ENCODE peak calls at places on chromosomes 12 and 14, in nine cellular contexts. One of them, this sample, is unnamed.

GRCh38 chr12:87317302-87317701 is 711.9 kb downstream of the C12orf50 start:
- DNase-seq in epithelial cell of proximal tubule: no peak
- DNase-seq in CD4-positive, alpha-beta memory T cell: no peak
- DNase-seq in brain microvascular endothelial cell: peak
- DNase-seq in GM23338: no peak
- DNase-seq in astrocyte of the cerebellum: no peak
- DNase-seq in A673: no peak
- DNase-seq in transverse colon: no peak
- DNase-seq in left ventricle myocardium inferior: no peak
- DNase-seq in this sample: no peak

GRCh38 chr12:119704065-119704747 is 36.3 kb downstream of the PRKAB1 start:
- DNase-seq in epithelial cell of proximal tubule: no peak
- DNase-seq in CD4-positive, alpha-beta memory T cell: no peak
- DNase-seq in brain microvascular endothelial cell: peak
- DNase-seq in GM23338: no peak
- DNase-seq in astrocyte of the cerebellum: no peak
- DNase-seq in A673: no peak
- DNase-seq in transverse colon: no peak
- DNase-seq in left ventricle myocardium inferior: peak
- DNase-seq in this sample: peak

GRCh38 chr14:68979722-68980552 is 835 bp upstream of the ACTN1 start:
- DNase-seq in epithelial cell of proximal tubule: no peak
- DNase-seq in CD4-positive, alpha-beta memory T cell: no peak
- DNase-seq in brain microvascular endothelial cell: no peak
- DNase-seq in GM23338: peak
- DNase-seq in astrocyte of the cerebellum: no peak
- DNase-seq in A673: peak
- DNase-seq in transverse colon: peak
- DNase-seq in left ventricle myocardium inferior: peak
- DNase-seq in this sample: no peak

GRCh38 chr12:132596016-132596415 is 14.4 kb downstream of the LRCOL1 start:
- DNase-seq in epithelial cell of proximal tubule: no peak
- DNase-seq in CD4-positive, alpha-beta memory T cell: no peak
- DNase-seq in brain microvascular endothelial cell: peak
- DNase-seq in GM23338: no peak
- DNase-seq in astrocyte of the cerebellum: no peak
- DNase-seq in A673: no peak
- DNase-seq in transverse colon: no peak
- DNase-seq in left ventricle myocardium inferior: no peak
- DNase-seq in this sample: peak

GRCh38 chr12:74431821-74432220 is 105.8 kb upstream of the ATXN7L3B start:
- DNase-seq in epithelial cell of proximal tubule: no peak
- DNase-seq in CD4-positive, alpha-beta memory T cell: no peak
- DNase-seq in brain microvascular endothelial cell: no peak
- DNase-seq in GM23338: no peak
- DNase-seq in astrocyte of the cerebellum: no peak
- DNase-seq in A673: no peak
- DNase-seq in transverse colon: no peak
- DNase-seq in left ventricle myocardium inferior: no peak
- DNase-seq in this sample: no peak

GRCh38 chr14:100617715-100618693 is 30.8 kb upstream of the BEGAIN start:
- DNase-seq in epithelial cell of proximal tubule: no peak
- DNase-seq in CD4-positive, alpha-beta memory T cell: no peak
- DNase-seq in brain microvascular endothelial cell: no peak
- DNase-seq in GM23338: no peak
- DNase-seq in astrocyte of the cerebellum: no peak
- DNase-seq in A673: no peak
- DNase-seq in transverse colon: peak
- DNase-seq in left ventricle myocardium inferior: peak
- DNase-seq in this sample: no peak

GRCh38 chr14:60094306-60094897 is 2.7 kb downstream of the PCNX4 start:
- DNase-seq in epithelial cell of proximal tubule: no peak
- DNase-seq in CD4-positive, alpha-beta memory T cell: no peak
- DNase-seq in brain microvascular endothelial cell: peak
- DNase-seq in GM23338: peak
- DNase-seq in astrocyte of the cerebellum: no peak
- DNase-seq in A673: no peak
- DNase-seq in transverse colon: no peak
- DNase-seq in left ventricle myocardium inferior: no peak
- DNase-seq in this sample: no peak

GRCh38 chr12:65879878-65880277 is 55.6 kb downstream of the HMGA2 start:
- DNase-seq in epithelial cell of proximal tubule: no peak
- DNase-seq in CD4-positive, alpha-beta memory T cell: no peak
- DNase-seq in brain microvascular endothelial cell: peak
- DNase-seq in GM23338: no peak
- DNase-seq in astrocyte of the cerebellum: peak
- DNase-seq in A673: no peak
- DNase-seq in transverse colon: no peak
- DNase-seq in left ventricle myocardium inferior: no peak
- DNase-seq in this sample: peak

GRCh38 chr12:76765598-76765997 is 1.7 kb downstream of the ZDHHC17 start:
- DNase-seq in epithelial cell of proximal tubule: no peak
- DNase-seq in CD4-positive, alpha-beta memory T cell: no peak
- DNase-seq in brain microvascular endothelial cell: no peak
- DNase-seq in GM23338: no peak
- DNase-seq in astrocyte of the cerebellum: no peak
- DNase-seq in A673: no peak
- DNase-seq in transverse colon: no peak
- DNase-seq in left ventricle myocardium inferior: no peak
- DNase-seq in this sample: no peak

GRCh38 chr12:76766161-76766560 is 2.2 kb downstream of the ZDHHC17 start:
- DNase-seq in epithelial cell of proximal tubule: no peak
- DNase-seq in CD4-positive, alpha-beta memory T cell: no peak
- DNase-seq in brain microvascular endothelial cell: no peak
- DNase-seq in GM23338: no peak
- DNase-seq in astrocyte of the cerebellum: no peak
- DNase-seq in A673: no peak
- DNase-seq in transverse colon: no peak
- DNase-seq in left ventricle myocardium inferior: no peak
- DNase-seq in this sample: no peak

GRCh38 chr12:76763746-76764675 is at the start of gene ZDHHC17:
- DNase-seq in epithelial cell of proximal tubule: no peak
- DNase-seq in CD4-positive, alpha-beta memory T cell: peak
- DNase-seq in brain microvascular endothelial cell: peak
- DNase-seq in GM23338: peak
- DNase-seq in astrocyte of the cerebellum: peak
- DNase-seq in A673: peak
- DNase-seq in transverse colon: peak
- DNase-seq in left ventricle myocardium inferior: peak
- DNase-seq in this sample: peak

GRCh38 chr12:76764856-76765255 is 941 bp downstream of the ZDHHC17 start:
- DNase-seq in epithelial cell of proximal tubule: no peak
- DNase-seq in CD4-positive, alpha-beta memory T cell: no peak
- DNase-seq in brain microvascular endothelial cell: peak
- DNase-seq in GM23338: peak
- DNase-seq in astrocyte of the cerebellum: no peak
- DNase-seq in A673: peak
- DNase-seq in transverse colon: peak
- DNase-seq in left ventricle myocardium inferior: no peak
- DNase-seq in this sample: no peak

DNA sequence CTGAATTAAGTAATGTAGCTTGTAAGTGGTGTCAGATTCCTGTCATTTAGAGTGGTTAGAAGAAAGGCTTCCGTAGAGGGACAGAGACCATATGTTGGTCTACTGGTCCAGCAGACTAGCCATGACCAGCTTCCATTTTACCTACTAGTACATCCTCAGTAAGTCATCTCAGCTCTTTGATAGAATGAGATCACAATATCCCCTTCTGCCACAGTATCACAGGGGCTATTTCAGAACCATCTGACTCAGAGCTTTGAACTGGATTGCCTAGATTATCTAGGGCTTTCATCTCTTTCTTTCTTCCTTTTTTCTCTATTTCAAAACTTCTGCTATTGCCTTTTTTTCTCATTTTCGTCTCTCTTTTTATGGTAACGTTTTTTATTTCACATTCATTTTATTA is 4.7 kb downstream of the ZDHHC17 start:
- DNase-seq in epithelial cell of proximal tubule: no peak
- DNase-seq in CD4-positive, alpha-beta memory T cell: no peak
- DNase-seq in brain microvascular endothelial cell: no peak
- DNase-seq in GM23338: no peak
- DNase-seq in astrocyte of the cerebellum: no peak
- DNase-seq in A673: no peak
- DNase-seq in transverse colon: no peak
- DNase-seq in left ventricle myocardium inferior: no peak
- DNase-seq in this sample: no peak
- H3K4me3 ChIP-seq in epithelial cell of proximal tubule: no peak
- H3K4me3 ChIP-seq in CD4-positive, alpha-beta memory T cell: no peak
- H3K4me3 ChIP-seq in brain microvascular endothelial cell: no peak
- H3K4me3 ChIP-seq in GM23338: no peak
- H3K4me3 ChIP-seq in astrocyte of the cerebellum: no peak
- H3K4me3 ChIP-seq in A673: no peak
- H3K4me3 ChIP-seq in transverse colon: no peak
- H3K4me3 ChIP-seq in left ventricle myocardium inferior: no peak
- H3K4me3 ChIP-seq in this sample: no peak

GRCh38 chr12:4267904-4268548 is 5.5 kb upstream of the CCND2 start:
- DNase-seq in epithelial cell of proximal tubule: no peak
- DNase-seq in CD4-positive, alpha-beta memory T cell: no peak
- DNase-seq in brain microvascular endothelial cell: no peak
- DNase-seq in GM23338: no peak
- DNase-seq in astrocyte of the cerebellum: no peak
- DNase-seq in A673: no peak
- DNase-seq in transverse colon: no peak
- DNase-seq in left ventricle myocardium inferior: no peak
- DNase-seq in this sample: no peak

GRCh38 chr12:4270016-4270669 is 3.4 kb upstream of the CCND2 start:
- DNase-seq in epithelial cell of proximal tubule: no peak
- DNase-seq in CD4-positive, alpha-beta memory T cell: no peak
- DNase-seq in brain microvascular endothelial cell: no peak
- DNase-seq in GM23338: peak
- DNase-seq in astrocyte of the cerebellum: no peak
- DNase-seq in A673: no peak
- DNase-seq in transverse colon: peak
- DNase-seq in left ventricle myocardium inferior: no peak
- DNase-seq in this sample: no peak

GRCh38 chr12:4268549-4269181 is 4.9 kb upstream of the CCND2 start:
- DNase-seq in epithelial cell of proximal tubule: no peak
- DNase-seq in CD4-positive, alpha-beta memory T cell: peak
- DNase-seq in brain microvascular endothelial cell: no peak
- DNase-seq in GM23338: no peak
- DNase-seq in astrocyte of the cerebellum: no peak
- DNase-seq in A673: no peak
- DNase-seq in transverse colon: no peak
- DNase-seq in left ventricle myocardium inferior: no peak
- DNase-seq in this sample: no peak

GRCh38 chr12:4270670-4271432 is 2.7 kb upstream of the CCND2 start:
- DNase-seq in epithelial cell of proximal tubule: no peak
- DNase-seq in CD4-positive, alpha-beta memory T cell: peak
- DNase-seq in brain microvascular endothelial cell: no peak
- DNase-seq in GM23338: peak
- DNase-seq in astrocyte of the cerebellum: no peak
- DNase-seq in A673: no peak
- DNase-seq in transverse colon: peak
- DNase-seq in left ventricle myocardium inferior: peak
- DNase-seq in this sample: no peak

DNA sequence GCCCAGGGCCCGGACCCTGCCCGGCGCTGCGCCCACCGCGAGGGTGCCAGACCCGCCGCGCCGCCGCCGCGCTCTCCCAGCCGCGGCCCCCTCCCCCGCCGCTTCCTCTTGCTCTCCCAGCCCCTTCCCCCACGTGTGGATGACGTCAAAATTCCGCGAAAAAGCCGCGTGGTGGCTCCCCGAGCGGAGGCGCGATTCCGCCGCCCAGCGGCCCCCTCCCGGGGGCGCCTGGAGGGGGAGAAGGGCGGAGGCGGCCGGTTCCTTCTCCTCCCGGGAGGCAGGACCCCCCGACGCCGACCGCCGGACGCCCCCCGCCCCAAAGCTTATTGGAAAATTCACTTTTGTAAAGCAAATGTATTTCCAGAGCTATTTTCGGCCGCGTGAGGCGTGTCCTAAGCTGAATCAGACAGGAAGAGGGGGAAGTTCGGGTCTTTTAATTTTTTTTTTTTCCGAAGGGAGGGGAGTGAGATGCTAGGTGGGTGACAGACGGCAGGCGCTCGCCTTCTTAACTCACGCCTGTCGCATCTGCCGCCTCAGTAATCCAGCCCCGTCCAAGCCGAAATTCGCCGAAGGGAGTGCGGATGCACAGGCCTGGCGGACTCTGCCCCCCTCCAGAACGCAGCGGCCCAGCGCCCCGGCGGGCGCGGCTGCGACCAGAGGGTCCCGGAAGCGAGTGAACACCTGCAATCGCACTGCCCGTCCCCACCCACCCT is 4.1 kb upstream of the CCND2 start:
- DNase-seq in epithelial cell of proximal tubule: no peak
- DNase-seq in CD4-positive, alpha-beta memory T cell: peak
- DNase-seq in brain microvascular endothelial cell: peak
- DNase-seq in GM23338: peak
- DNase-seq in astrocyte of the cerebellum: no peak
- DNase-seq in A673: peak
- DNase-seq in transverse colon: peak
- DNase-seq in left ventricle myocardium inferior: peak
- DNase-seq in this sample: peak
- H3K4me3 ChIP-seq in epithelial cell of proximal tubule: peak
- H3K4me3 ChIP-seq in CD4-positive, alpha-beta memory T cell: peak
- H3K4me3 ChIP-seq in brain microvascular endothelial cell: peak
- H3K4me3 ChIP-seq in GM23338: peak
- H3K4me3 ChIP-seq in astrocyte of the cerebellum: peak
- H3K4me3 ChIP-seq in A673: peak
- H3K4me3 ChIP-seq in transverse colon: peak
- H3K4me3 ChIP-seq in left ventricle myocardium inferior: peak
- H3K4me3 ChIP-seq in this sample: peak

GRCh38 chr14:71383510-71383909 is 476.3 kb downstream of the PCNX1 start:
- DNase-seq in epithelial cell of proximal tubule: no peak
- DNase-seq in CD4-positive, alpha-beta memory T cell: no peak
- DNase-seq in brain microvascular endothelial cell: no peak
- DNase-seq in GM23338: no peak
- DNase-seq in astrocyte of the cerebellum: no peak
- DNase-seq in A673: no peak
- DNase-seq in transverse colon: no peak
- DNase-seq in left ventricle myocardium inferior: no peak
- DNase-seq in this sample: no peak

GRCh38 chr14:71384007-71384605 is 476.8 kb downstream of the PCNX1 start:
- DNase-seq in epithelial cell of proximal tubule: no peak
- DNase-seq in CD4-positive, alpha-beta memory T cell: no peak
- DNase-seq in brain microvascular endothelial cell: no peak
- DNase-seq in GM23338: no peak
- DNase-seq in astrocyte of the cerebellum: no peak
- DNase-seq in A673: no peak
- DNase-seq in transverse colon: peak
- DNase-seq in left ventricle myocardium inferior: no peak
- DNase-seq in this sample: no peak

GRCh38 chr14:71387753-71388152 is 480.5 kb downstream of the PCNX1 start:
- DNase-seq in epithelial cell of proximal tubule: no peak
- DNase-seq in CD4-positive, alpha-beta memory T cell: no peak
- DNase-seq in brain microvascular endothelial cell: no peak
- DNase-seq in GM23338: no peak
- DNase-seq in astrocyte of the cerebellum: no peak
- DNase-seq in A673: no peak
- DNase-seq in transverse colon: no peak
- DNase-seq in left ventricle myocardium inferior: no peak
- DNase-seq in this sample: no peak

GRCh38 chr14:71388862-71389261 is 481.6 kb downstream of the PCNX1 start:
- DNase-seq in epithelial cell of proximal tubule: no peak
- DNase-seq in CD4-positive, alpha-beta memory T cell: no peak
- DNase-seq in brain microvascular endothelial cell: no peak
- DNase-seq in GM23338: no peak
- DNase-seq in astrocyte of the cerebellum: no peak
- DNase-seq in A673: no peak
- DNase-seq in transverse colon: no peak
- DNase-seq in left ventricle myocardium inferior: no peak
- DNase-seq in this sample: no peak

GRCh38 chr14:71388336-71388735 is 481.1 kb downstream of the PCNX1 start:
- DNase-seq in epithelial cell of proximal tubule: no peak
- DNase-seq in CD4-positive, alpha-beta memory T cell: no peak
- DNase-seq in brain microvascular endothelial cell: no peak
- DNase-seq in GM23338: no peak
- DNase-seq in astrocyte of the cerebellum: no peak
- DNase-seq in A673: peak
- DNase-seq in transverse colon: no peak
- DNase-seq in left ventricle myocardium inferior: no peak
- DNase-seq in this sample: no peak
- H3K4me3 ChIP-seq in epithelial cell of proximal tubule: no peak
- H3K4me3 ChIP-seq in CD4-positive, alpha-beta memory T cell: no peak
- H3K4me3 ChIP-seq in brain microvascular endothelial cell: no peak
- H3K4me3 ChIP-seq in GM23338: no peak
- H3K4me3 ChIP-seq in astrocyte of the cerebellum: no peak
- H3K4me3 ChIP-seq in A673: peak
- H3K4me3 ChIP-seq in transverse colon: no peak
- H3K4me3 ChIP-seq in left ventricle myocardium inferior: no peak
- H3K4me3 ChIP-seq in this sample: no peak

DNA sequence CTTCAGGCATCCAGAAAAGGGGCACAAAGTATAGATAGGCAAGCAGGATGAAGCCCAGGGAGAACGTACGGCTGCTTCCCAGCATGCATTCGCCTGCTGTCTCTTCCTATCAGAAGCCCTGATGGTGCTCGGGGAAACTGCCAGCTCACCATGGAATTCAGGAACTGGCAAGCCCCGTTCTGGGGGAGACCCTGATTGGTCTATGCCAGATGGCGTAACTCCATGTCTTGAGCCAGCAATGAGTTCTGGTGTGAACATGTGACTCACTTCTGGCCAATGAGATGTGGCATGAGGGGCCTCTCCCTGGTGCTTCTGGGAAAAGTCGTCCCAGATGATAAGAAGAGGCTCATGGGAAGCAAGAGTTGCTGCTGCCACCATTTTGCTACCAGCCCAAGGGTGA is 270.8 kb downstream of the BCL11B start:
- DNase-seq in epithelial cell of proximal tubule: no peak
- DNase-seq in CD4-positive, alpha-beta memory T cell: no peak
- DNase-seq in brain microvascular endothelial cell: no peak
- DNase-seq in GM23338: no peak
- DNase-seq in astrocyte of the cerebellum: no peak
- DNase-seq in A673: no peak
- DNase-seq in transverse colon: no peak
- DNase-seq in left ventricle myocardium inferior: no peak
- DNase-seq in this sample: no peak
- H3K4me3 ChIP-seq in epithelial cell of proximal tubule: no peak
- H3K4me3 ChIP-seq in CD4-positive, alpha-beta memory T cell: no peak
- H3K4me3 ChIP-seq in brain microvascular endothelial cell: no peak
- H3K4me3 ChIP-seq in GM23338: no peak
- H3K4me3 ChIP-seq in astrocyte of the cerebellum: no peak
- H3K4me3 ChIP-seq in A673: no peak
- H3K4me3 ChIP-seq in transverse colon: no peak
- H3K4me3 ChIP-seq in left ventricle myocardium inferior: no peak
- H3K4me3 ChIP-seq in this sample: no peak